ENCODE peak calls at places on chromosome 17, in four cellular contexts. G is suprapubic skin, L is cardiac muscle cell, H is stomach. R is an unnamed sample.
A peak's percentile ranks its signal among the peaks of the same experiment; 100 is the strongest.

GRCh38 chr17:15741624-15742023 is 9.5 kb downstream of the TBC1D26 start:
- DNase-seq in G (no peak), L (no peak), H (no peak), R (no peak)

GRCh38 chr17:19724501-19725420 is 8.4 kb upstream of the SLC47A2 start:
- DNase-seq in G (peak; percentile 89), L (no peak), H (peak; percentile 70), R (no peak)

GRCh38 chr17:38344127-38344745 is 480 bp upstream of the GPR179 start:
- DNase-seq in G (no peak), L (no peak), H (no peak), R (no peak)

GRCh38 chr17:34420900-34421299 is 57.9 kb upstream of the CCL1 start:
- DNase-seq in G (no peak), L (no peak), H (no peak), R (no peak)

GRCh38 chr17:80947200-80947940 is 44.3 kb upstream of the CHMP6 start:
- DNase-seq in G (no peak), L (no peak), H (no peak), R (no peak)

GRCh38 chr17:43477832-43478634 is 5.7 kb upstream of the DHX8 start:
- DNase-seq in G (no peak), L (no peak), H (no peak), R (no peak)

GRCh38 chr17:78507526-78507925 is 69.7 kb downstream of the DNAH17 start:
- DNase-seq in G (no peak), L (no peak), H (no peak), R (no peak)

GRCh38 chr17:7440823-7441174 is 1.5 kb downstream of the FGF11 start:
- DNase-seq in G (no peak), L (no peak), H (no peak), R (no peak)

GRCh38 chr17:36124879-36125824 is 21.5 kb downstream of the CCL4 start:
- DNase-seq in G (no peak), L (no peak), H (no peak), R (no peak)

GRCh38 chr17:4161179-4161559 is 18.2 kb downstream of the CYB5D2 start:
- DNase-seq in G (no peak), L (no peak), H (peak; percentile 28), R (no peak)

GRCh38 chr17:81071761-81072741 is 37.1 kb downstream of the BAIAP2 start:
- DNase-seq in G (no peak), L (no peak), H (peak; percentile 73), R (no peak)

GRCh38 chr17:20059728-20060188 is 50.6 kb downstream of the SPECC1 start:
- DNase-seq in G (no peak), L (no peak), H (no peak), R (no peak)

GRCh38 chr17:73768691-73769090 is 124.4 kb upstream of the SDK2 start:
- DNase-seq in G (no peak), L (no peak), H (no peak), R (no peak)

GRCh38 chr17:35784895-35785294 is 10.5 kb downstream of the MMP28 start:
- DNase-seq in G (no peak), L (no peak), H (no peak), R (no peak)

GRCh38 chr17:11853321-11854151 is 143.7 kb downstream of the ZNF18 start:
- DNase-seq in G (no peak), L (no peak), H (no peak), R (no peak)

GRCh38 chr17:39599006-39599664 is 8.6 kb downstream of the NEUROD2 start:
- DNase-seq in G (no peak), L (no peak), H (no peak), R (no peak)
- TF ChIP-seq CTCF in G (no peak), L (no peak), H (no peak), R (no peak)

DNA sequence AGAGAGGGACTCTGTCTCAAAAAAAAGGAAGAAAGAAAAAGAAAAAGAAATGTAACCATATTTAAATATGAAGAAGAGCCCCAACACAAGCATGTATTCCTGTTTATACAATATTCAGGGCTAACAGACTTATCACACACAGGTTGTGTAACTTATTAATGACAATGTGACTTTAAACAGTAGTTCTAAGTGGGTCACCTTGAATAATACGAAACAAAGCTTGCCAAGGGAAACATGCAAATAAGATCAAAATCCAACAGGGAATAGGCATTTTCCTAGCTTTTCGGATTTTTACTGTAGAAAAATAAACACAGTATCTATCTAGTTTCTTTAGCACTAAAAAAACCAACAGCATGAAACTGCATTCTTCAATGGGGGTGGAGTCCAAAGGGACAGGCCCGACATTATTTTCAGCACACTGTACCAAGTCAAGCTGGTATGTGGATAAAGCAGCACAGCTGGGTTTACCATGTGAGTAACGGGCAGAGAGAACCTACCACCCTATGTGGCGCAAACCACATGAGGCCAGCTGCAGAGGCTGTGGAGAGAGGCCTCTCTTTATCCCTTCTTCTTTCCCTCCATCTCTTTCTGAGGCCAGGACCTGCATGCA is 45.3 kb downstream of the TOM1L2 start:
- DNase-seq in G (no peak), L (no peak), H (no peak), R (no peak)
- H3K27ac ChIP-seq in G (no peak overlapping the region), L (no peak overlapping the region), H (peak overlapping the region; percentile 48), R (peak overlapping the region; percentile 48)

DNA sequence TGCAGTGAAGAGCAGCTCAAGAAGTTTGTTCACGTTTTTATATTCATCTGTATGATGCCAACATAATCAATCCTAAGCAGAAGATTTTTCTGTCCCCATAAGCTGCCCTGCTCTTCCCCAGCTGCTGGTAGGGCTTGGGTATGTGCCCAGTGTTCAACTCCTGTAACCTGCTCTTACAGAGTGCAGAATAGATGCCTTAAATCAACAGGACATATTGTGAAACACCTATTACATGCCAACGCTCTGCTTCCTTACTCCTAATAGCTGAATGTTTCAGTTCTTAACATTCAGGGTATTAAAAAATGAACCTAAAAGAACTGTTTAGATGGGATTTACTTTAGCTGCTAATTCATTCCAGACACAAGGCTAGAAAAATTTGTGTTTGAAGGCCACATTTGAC is 190.9 kb downstream of the HS3ST3A1 start:
- DNase-seq in G (no peak), L (no peak), H (no peak), R (no peak)
- TF ChIP-seq CTCF in G (no peak), L (no peak), H (no peak), R (no peak)

GRCh38 chr17:50635720-50636144 is 1.1 kb downstream of the ABCC3 start:
- DNase-seq in G (no peak), L (no peak), H (no peak), R (no peak)
- H3K27ac ChIP-seq in G (no peak overlapping the region), L (no peak overlapping the region), H (peak overlapping the region; percentile 88), R (no peak overlapping the region)

GRCh38 chr17:45234641-45235040 is 13.0 kb downstream of the FMNL1 start:
- DNase-seq in G (no peak), L (peak; percentile 55), H (no peak), R (no peak)

GRCh38 chr17:45237686-45238085 is 16.0 kb downstream of the FMNL1 start:
- DNase-seq in G (no peak), L (no peak), H (no peak), R (no peak)

GRCh38 chr17:45235071-45236001 is 13.7 kb downstream of the FMNL1 start:
- DNase-seq in G (peak; percentile 92), L (peak; percentile 84), H (peak; percentile 83), R (no peak)

GRCh38 chr17:45238155-45238774 is 16.6 kb downstream of the FMNL1 start:
- DNase-seq in G (no peak), L (no peak), H (no peak), R (no peak)

DNA sequence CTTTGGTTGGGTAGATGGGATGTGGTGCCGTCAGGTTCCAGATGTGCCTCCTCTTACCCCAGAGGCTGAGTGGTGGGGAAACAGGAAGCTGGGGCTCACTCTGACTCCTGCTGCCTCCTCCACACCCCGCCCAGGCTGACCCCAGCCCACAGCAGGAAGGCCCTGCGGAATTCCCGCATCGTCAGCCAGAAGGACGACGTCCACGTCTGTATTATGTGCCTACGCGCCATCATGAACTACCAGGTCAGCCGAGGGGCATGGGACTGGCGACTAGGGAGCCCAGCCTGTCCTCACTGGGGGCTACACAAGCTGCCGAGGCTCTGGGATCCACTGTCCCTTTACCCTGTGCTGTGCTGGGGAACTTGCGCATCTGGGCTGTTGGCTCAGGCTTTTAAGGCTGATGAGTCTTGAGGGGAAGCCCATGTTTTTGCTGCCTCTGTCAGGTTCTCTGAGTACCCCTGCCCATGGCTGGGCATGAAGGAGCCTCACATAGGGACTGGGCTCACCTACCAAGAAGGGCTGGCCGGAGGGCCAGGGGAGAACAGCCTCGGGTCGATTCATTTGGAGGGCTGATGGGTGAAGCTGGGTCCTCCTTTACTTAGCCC is 14.4 kb downstream of the FMNL1 start:
- DNase-seq in G (no peak), L (no peak), H (no peak), R (no peak)
- TF ChIP-seq CTCF in G (peak; percentile 24), L (peak; percentile 32), H (no peak), R (no peak)

GRCh38 chr17:82152114-82152513 is 54.1 kb upstream of the FASN start:
- DNase-seq in G (no peak), L (no peak), H (no peak), R (no peak)
- H3K27ac ChIP-seq in G (peak overlapping the region; percentile 86), L (no peak overlapping the region), H (peak overlapping the region; percentile 93), R (no peak overlapping the region)

GRCh38 chr17:50076221-50076590 is 18.9 kb upstream of the PDK2 start:
- DNase-seq in G (no peak), L (no peak), H (no peak), R (no peak)
- TF ChIP-seq CTCF in G (no peak), L (no peak), H (no peak), R (no peak)

GRCh38 chr17:2090210-2090641 is 35.3 kb downstream of the HIC1 start:
- DNase-seq in G (no peak), L (no peak), H (no peak), R (no peak)
- H3K27ac ChIP-seq in G (peak overlapping the region; percentile 78), L (no peak overlapping the region), H (peak overlapping the region; percentile 92), R (peak overlapping the region; percentile 86)